ENCODE peak calls at places on chromosome X, in four cellular contexts. One of them, this sample, is unnamed.

GRCh38 chrX:149871940-149872339 is 9.0 kb upstream of the MAGEA8 start:
- DNase-seq in HepG2: peak
- DNase-seq in K562: peak
- DNase-seq in GM12878: peak
- DNase-seq in this sample: peak

GRCh38 chrX:146278381-146278780 is 460.8 kb downstream of the SLITRK2 start:
- DNase-seq in K562: no peak
- DNase-seq in HepG2: no peak
- DNase-seq in GM12878: no peak
- DNase-seq in this sample: no peak

GRCh38 chrX:40094900-40095587 is 2.7 kb downstream of the BCOR start:
- DNase-seq in GM12878: no peak
- DNase-seq in K562: no peak
- DNase-seq in HepG2: no peak
- DNase-seq in this sample: no peak

GRCh38 chrX:154476821-154477220 is 2.3 kb downstream of the LAGE3 start:
- DNase-seq in GM12878: no peak
- DNase-seq in K562: no peak
- DNase-seq in HepG2: no peak
- DNase-seq in this sample: no peak

GRCh38 chrX:68647156-68647957 is at the start of gene STARD8:
- DNase-seq in K562: peak
- DNase-seq in HepG2: peak
- DNase-seq in GM12878: no peak
- DNase-seq in this sample: peak

GRCh38 chrX:7120578-7121219 is 26.8 kb upstream of the STS start:
- DNase-seq in GM12878: no peak
- DNase-seq in K562: no peak
- DNase-seq in HepG2: peak
- DNase-seq in this sample: no peak

GRCh38 chrX:30308263-30309138 is 689 bp downstream of the NR0B1 start:
- DNase-seq in GM12878: no peak
- DNase-seq in K562: no peak
- DNase-seq in HepG2: no peak
- DNase-seq in this sample: peak

GRCh38 chrX:47361538-47362511 is 8.6 kb upstream of the ZNF157 start:
- DNase-seq in HepG2: peak
- DNase-seq in K562: peak
- DNase-seq in GM12878: peak
- DNase-seq in this sample: peak

GRCh38 chrX:134727363-134727762 is 69.1 kb upstream of the PLAC1 start:
- DNase-seq in HepG2: peak
- DNase-seq in K562: no peak
- DNase-seq in GM12878: no peak
- DNase-seq in this sample: no peak

GRCh38 chrX:1537031-1537715 is at the start of gene P2RY8:
- DNase-seq in HepG2: peak
- DNase-seq in GM12878: peak
- DNase-seq in K562: no peak
- DNase-seq in this sample: no peak

GRCh38 chrX:151634937-151635336 is 60.3 kb upstream of the PRRG3 start:
- DNase-seq in HepG2: no peak
- DNase-seq in GM12878: no peak
- DNase-seq in K562: no peak
- DNase-seq in this sample: no peak
- TF ChIP-seq SP1 in HepG2: no peak
- TF ChIP-seq SP1 in GM12878: no peak
- TF ChIP-seq SP1 in K562: no peak
- TF ChIP-seq SP1 in this sample: no peak

DNA sequence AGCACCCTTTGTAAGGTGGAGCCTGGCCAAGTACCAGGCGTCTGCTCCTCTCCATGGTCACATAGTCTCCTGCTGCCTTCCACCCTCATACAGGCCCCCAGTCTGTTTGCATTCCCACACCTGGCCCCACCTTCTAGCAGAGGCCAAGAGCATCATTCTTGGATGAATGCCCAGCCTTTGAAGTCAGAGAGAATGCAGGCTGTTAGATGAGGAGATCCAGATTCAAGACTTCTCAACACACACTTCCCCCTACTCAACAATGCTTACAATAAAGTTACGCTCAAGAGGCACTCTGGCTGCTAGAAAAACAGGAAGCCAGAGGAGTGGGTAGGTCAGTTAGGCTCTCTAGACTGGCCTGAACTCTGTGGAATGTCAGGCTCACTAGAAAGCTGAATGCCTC is 43.3 kb downstream of the SHROOM4 start:
- DNase-seq in HepG2: peak
- DNase-seq in GM12878: no peak
- DNase-seq in K562: no peak
- DNase-seq in this sample: no peak
- TF ChIP-seq FOXM1 in HepG2: no peak
- TF ChIP-seq FOXM1 in GM12878: no peak
- TF ChIP-seq FOXM1 in K562: no peak
- TF ChIP-seq FOXM1 in this sample: no peak

DNA sequence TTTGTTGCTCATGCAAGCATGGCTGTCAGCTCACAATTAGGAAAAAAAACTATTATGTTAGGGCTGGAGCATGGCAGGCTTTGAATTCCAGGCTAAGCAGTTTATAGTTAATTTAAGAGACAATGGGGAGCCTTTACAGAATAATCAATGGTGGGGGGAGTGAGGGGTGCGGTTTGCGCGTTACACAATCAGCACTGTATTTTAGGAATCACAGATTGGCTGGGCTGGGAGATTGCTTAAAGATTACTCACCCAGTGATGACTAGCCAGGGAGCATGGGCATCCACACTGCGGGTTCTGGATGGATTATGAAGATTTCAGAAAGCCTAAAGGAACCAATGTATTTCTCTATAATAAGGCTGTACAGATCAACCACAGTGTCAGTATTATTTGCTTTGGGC is 186.6 kb downstream of the SOX3 start:
- DNase-seq in HepG2: no peak
- DNase-seq in GM12878: no peak
- DNase-seq in K562: no peak
- DNase-seq in this sample: no peak
- TF ChIP-seq SP1 in HepG2: no peak
- TF ChIP-seq SP1 in GM12878: no peak
- TF ChIP-seq SP1 in K562: no peak
- TF ChIP-seq SP1 in this sample: no peak

GRCh38 chrX:13077168-13077567 is 32.7 kb upstream of the FAM9C start:
- DNase-seq in GM12878: no peak
- DNase-seq in K562: no peak
- DNase-seq in HepG2: no peak
- DNase-seq in this sample: no peak
- TF ChIP-seq FOXM1 in GM12878: no peak
- TF ChIP-seq FOXM1 in K562: no peak
- TF ChIP-seq FOXM1 in HepG2: no peak
- TF ChIP-seq FOXM1 in this sample: no peak

DNA sequence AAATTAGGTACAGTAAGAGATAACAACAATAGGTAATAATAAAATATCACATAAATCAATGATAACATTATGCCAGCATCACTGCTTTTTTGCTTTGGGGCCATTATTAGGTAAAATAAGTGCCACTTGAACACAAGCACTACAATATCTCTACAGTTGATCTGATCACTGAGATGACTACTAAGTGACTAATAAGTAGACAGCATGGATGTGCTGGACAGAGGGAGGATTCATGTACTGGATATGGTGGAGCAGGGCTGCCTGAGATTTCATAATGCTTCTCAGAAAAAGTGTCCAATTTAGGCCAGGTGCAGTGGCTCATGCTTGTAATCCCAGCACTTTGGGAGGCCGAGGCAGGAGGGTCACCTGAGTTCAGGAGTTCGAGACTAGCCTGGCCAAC is 137.8 kb upstream of the IL1RAPL2 start:
- DNase-seq in GM12878: no peak
- DNase-seq in K562: no peak
- DNase-seq in HepG2: no peak
- DNase-seq in this sample: no peak
- TF ChIP-seq SP1 in GM12878: no peak
- TF ChIP-seq SP1 in K562: no peak
- TF ChIP-seq SP1 in HepG2: no peak
- TF ChIP-seq SP1 in this sample: no peak

GRCh38 chrX:2609431-2610238 is 81.5 kb upstream of the CD99 start:
- DNase-seq in HepG2: no peak
- DNase-seq in GM12878: no peak
- DNase-seq in K562: no peak
- DNase-seq in this sample: no peak

GRCh38 chrX:2608638-2609430 is 82.3 kb upstream of the CD99 start:
- DNase-seq in K562: peak
- DNase-seq in HepG2: peak
- DNase-seq in GM12878: no peak
- DNase-seq in this sample: peak

GRCh38 chrX:2610246-2611170 is 80.6 kb upstream of the CD99 start:
- DNase-seq in HepG2: no peak
- DNase-seq in GM12878: no peak
- DNase-seq in K562: no peak
- DNase-seq in this sample: no peak

DNA sequence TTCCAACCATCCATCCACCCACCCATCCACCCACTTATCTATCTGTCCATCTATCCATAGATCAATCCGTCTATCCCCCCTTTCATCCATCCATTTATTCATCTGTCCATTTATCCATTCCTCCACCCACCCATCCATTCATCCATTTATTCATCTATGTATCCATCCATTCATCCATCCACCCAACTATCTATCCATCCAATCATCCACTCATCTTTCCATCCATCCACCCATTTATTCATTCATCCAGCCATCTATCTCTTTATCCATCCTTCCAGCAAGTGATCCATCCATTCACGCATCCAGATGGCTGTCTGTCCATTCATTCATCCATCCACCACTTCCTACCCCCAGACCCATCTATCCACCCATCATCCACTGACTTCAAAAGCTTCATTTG is 84.0 kb upstream of the CD99 start:
- DNase-seq in GM12878: no peak
- DNase-seq in HepG2: no peak
- DNase-seq in K562: no peak
- DNase-seq in this sample: no peak
- TF ChIP-seq FOXM1 in GM12878: no peak
- TF ChIP-seq FOXM1 in HepG2: no peak
- TF ChIP-seq FOXM1 in K562: no peak
- TF ChIP-seq FOXM1 in this sample: no peak

DNA sequence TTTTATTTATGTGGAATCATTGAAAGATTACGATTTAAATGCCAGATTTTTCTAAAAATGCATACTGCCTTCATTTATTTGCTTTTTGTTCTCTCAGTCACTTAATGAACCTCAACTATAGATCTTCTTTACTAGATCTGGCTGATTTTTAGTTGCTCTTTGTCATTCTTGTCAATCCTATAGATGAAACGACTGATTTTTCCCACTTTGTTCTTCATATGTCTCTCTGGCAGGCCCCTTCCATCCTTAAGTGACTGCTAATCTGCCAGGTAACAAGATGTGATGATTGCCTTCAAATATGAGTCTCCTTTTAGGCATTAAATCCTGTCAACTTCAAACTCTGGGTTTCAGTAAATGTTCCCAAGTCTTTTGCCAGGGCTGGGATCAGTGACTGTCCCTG is 61.0 kb downstream of the ALG13 start:
- DNase-seq in K562: no peak
- DNase-seq in GM12878: no peak
- DNase-seq in HepG2: no peak
- DNase-seq in this sample: no peak
- TF ChIP-seq SP1 in K562: no peak
- TF ChIP-seq SP1 in GM12878: no peak
- TF ChIP-seq SP1 in HepG2: no peak
- TF ChIP-seq SP1 in this sample: no peak

GRCh38 chrX:71618303-71618721 is at the start of gene CXCR3:
- DNase-seq in HepG2: no peak
- DNase-seq in K562: no peak
- DNase-seq in GM12878: peak
- DNase-seq in this sample: no peak
- TF ChIP-seq FOXM1 in HepG2: no peak
- TF ChIP-seq FOXM1 in K562: no peak
- TF ChIP-seq FOXM1 in GM12878: no peak
- TF ChIP-seq FOXM1 in this sample: no peak